ENCODE peak calls at places on chromosomes 13 and 19, in six cellular contexts. H is fibroblast of lung; A is thoracic aorta; P is CD8-positive, alpha-beta memory T cell; K is sigmoid colon; C is IMR-90. Z is an unnamed sample.
A peak's percentile ranks its signal among the peaks of the same experiment; 100 is the strongest.

GRCh38 chr19:43820098-43820860 is 6.8 kb upstream of the ZNF283 start:
- DNase-seq in H (peak; percentile 56), K (peak; percentile 67), C (peak; percentile 42), A (no peak), P (no peak), Z (peak; percentile 21)

GRCh38 chr19:19719798-19720197 is 13.1 kb downstream of the ZNF14 start:
- DNase-seq in C (no peak), K (no peak), P (no peak), A (no peak), H (no peak), Z (no peak)

GRCh38 chr19:49497047-49497789 is 984 bp downstream of the RPS11 start:
- DNase-seq in P (peak; percentile 83), H (peak; percentile 50), K (peak; percentile 81), C (peak; percentile 47), A (no peak), Z (peak; percentile 88)

GRCh38 chr13:76656056-76656455 is 230.1 kb downstream of the KCTD12 start:
- DNase-seq in P (no peak), K (no peak), A (no peak), C (no peak), H (no peak), Z (no peak)

GRCh38 chr13:51625555-51626345 is 41.5 kb downstream of the WDFY2 start:
- DNase-seq in P (no peak), A (no peak), C (no peak), K (no peak), H (no peak), Z (no peak)

GRCh38 chr13:51453308-51453958 is 597 bp upstream of the INTS6 start:
- DNase-seq in P (peak; percentile 88), H (no peak), A (peak; percentile 47), K (peak; percentile 92), C (no peak), Z (peak; percentile 86)

GRCh38 chr19:18612772-18613588 is at the start of gene TMEM59L:
- DNase-seq in C (no peak), P (peak; percentile 71), H (no peak), A (no peak), K (no peak), Z (no peak)

GRCh38 chr19:5665781-5666513 is 14.4 kb downstream of the MICOS13 start:
- DNase-seq in C (peak; percentile 84), P (no peak), A (no peak), K (no peak), H (peak; percentile 58), Z (no peak)

GRCh38 chr13:111659842-111660241 is 339.4 kb downstream of the TEX29 start:
- DNase-seq in H (no peak), C (no peak), A (no peak), P (no peak), K (no peak), Z (no peak)

GRCh38 chr13:97583884-97584497 is 150.0 kb downstream of the RAP2A start:
- DNase-seq in H (no peak), K (no peak), P (no peak), A (no peak), C (no peak), Z (no peak)

GRCh38 chr19:35908010-35908441 is at the start of gene TYROBP:
- DNase-seq in A (no peak), P (no peak), C (no peak), H (no peak), K (no peak), Z (no peak)

GRCh38 chr19:35905178-35905727 is 2.8 kb downstream of the TYROBP start:
- DNase-seq in H (peak; percentile 9), P (no peak), C (peak; percentile 50), K (no peak), A (no peak), Z (no peak)

GRCh38 chr19:35909684-35910035 is 1.6 kb upstream of the TYROBP start:
- DNase-seq in K (no peak), P (no peak), A (no peak), H (no peak), C (no peak), Z (no peak)

GRCh38 chr19:35908977-35909683 is 1.0 kb upstream of the TYROBP start:
- DNase-seq in H (no peak), K (peak; percentile 88), C (no peak), P (no peak), A (no peak), Z (peak; percentile 8)

DNA sequence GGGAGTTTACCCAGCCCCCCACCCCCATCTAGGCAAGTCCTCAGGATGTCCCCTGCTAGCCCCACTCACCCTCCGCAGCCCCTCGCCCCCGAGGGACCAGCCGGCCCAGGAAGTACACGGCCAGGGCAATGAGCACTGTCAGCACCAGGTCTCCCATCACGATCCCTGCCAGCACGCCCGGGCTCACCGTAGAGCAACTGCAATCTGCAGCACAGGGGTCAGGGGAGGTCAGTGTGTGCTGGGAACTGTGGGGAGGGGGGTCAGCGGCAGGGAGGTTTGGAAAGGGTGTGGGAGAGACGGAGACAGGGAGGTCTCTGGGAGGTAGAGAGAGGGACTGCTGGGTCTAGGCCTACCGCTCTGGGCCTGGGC is 734 bp downstream of the TYROBP start:
- DNase-seq in K (no peak), C (no peak), P (no peak), H (no peak), A (no peak), Z (no peak)
- H3K4me1 ChIP-seq in K (peaks cover 16% of the 10 kb centered on the region), C (peaks cover 22% of the 10 kb centered on the region), P (peaks cover 45% of the 10 kb centered on the region), H (peaks cover 5% of the 10 kb centered on the region), A (no peaks in the 10 kb centered on the region), Z (no peaks in the 10 kb centered on the region)

DNA sequence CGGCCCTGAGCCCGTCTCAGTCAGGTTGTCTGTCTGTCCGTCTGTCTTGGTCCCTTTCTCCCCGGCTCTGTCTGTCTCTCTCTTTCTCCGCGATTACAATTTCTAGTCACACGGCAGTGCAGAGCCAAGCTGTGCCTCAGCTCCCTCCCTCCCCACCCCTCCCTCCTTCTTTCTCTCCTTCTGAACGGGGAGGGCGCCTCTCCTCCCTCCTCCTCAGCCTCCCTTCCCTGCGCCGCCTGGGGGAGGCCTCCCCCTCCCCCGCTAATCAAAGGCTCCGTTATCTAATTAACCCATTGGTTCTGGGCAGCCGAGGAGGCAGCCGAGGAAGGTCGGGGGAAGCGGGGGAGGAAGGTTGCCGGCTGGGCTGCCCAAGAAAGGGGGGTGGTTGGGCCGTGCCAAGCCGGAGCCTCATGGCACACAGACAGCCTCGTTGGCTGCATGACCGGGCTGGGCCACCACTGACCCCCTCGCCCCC is 16.5 kb downstream of the LRRC4B start:
- DNase-seq in K (no peak), H (no peak), P (no peak), C (no peak), A (no peak), Z (no peak)
- H3K4me3 ChIP-seq in K (peak overlapping the region; percentile 19), H (no peak overlapping the region), P (no peak overlapping the region), C (no peak overlapping the region), A (peak overlapping the region; percentile 64), Z (no peak overlapping the region)

GRCh38 chr13:114072421-114072820 is 60.0 kb downstream of the RASA3 start:
- DNase-seq in P (peak; percentile 31), H (no peak), A (no peak), K (peak; percentile 20), C (no peak), Z (no peak)
- H3K36me3 ChIP-seq in P (peaks cover 44% of the 10 kb centered on the region), H (peaks cover 11% of the 10 kb centered on the region), A (no peaks in the 10 kb centered on the region), K (no peaks in the 10 kb centered on the region), C (peaks cover 39% of the 10 kb centered on the region), Z (no peaks in the 10 kb centered on the region)

GRCh38 chr13:27161980-27162379 is 9.6 kb downstream of the USP12 start:
- DNase-seq in A (no peak), K (no peak), P (no peak), C (peak; percentile 35), H (no peak), Z (no peak)
- H3K4me1 ChIP-seq in A (peaks cover 23% of the 10 kb centered on the region), K (peaks cover 72% of the 10 kb centered on the region), P (peaks cover 20% of the 10 kb centered on the region), C (peaks cover 3% of the 10 kb centered on the region), H (no peaks in the 10 kb centered on the region), Z (peaks cover 6% of the 10 kb centered on the region)

GRCh38 chr19:38252385-38252784 is 3.8 kb downstream of the PPP1R14A start:
- DNase-seq in C (no peak), K (no peak), P (no peak), H (no peak), A (no peak), Z (no peak)
- H3K4me3 ChIP-seq in C (no peak overlapping the region), K (peak overlapping the region; percentile 86), P (no peak overlapping the region), H (no peak overlapping the region), A (peak overlapping the region; percentile 90), Z (no peak overlapping the region)

DNA sequence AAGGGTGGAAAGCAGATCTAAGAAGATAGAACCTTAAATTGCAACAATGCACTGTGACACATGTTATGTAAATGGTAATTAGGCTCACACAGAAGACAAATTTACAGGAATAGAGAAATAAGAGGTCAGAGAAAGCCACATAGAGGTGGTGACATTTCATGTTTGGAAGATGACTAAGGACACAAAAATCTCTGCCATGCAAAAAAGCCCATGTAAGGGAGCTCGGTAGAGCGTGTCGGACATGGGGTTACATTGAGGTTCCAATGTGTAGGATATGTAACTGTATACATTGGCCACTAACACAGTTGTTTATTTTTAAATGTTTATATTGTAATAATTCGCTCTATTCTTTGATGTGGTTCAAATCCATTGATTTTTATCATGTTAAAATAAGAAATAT is 33.7 kb downstream of the SUGT1 start:
- DNase-seq in P (no peak), C (no peak), H (peak; percentile 9), K (no peak), A (no peak), Z (no peak)
- H3K36me3 ChIP-seq in P (peaks cover 12% of the 10 kb centered on the region), C (peaks cover 24% of the 10 kb centered on the region), H (peaks cover 3% of the 10 kb centered on the region), K (peaks cover 18% of the 10 kb centered on the region), A (peaks cover 19% of the 10 kb centered on the region), Z (peaks cover 9% of the 10 kb centered on the region)

DNA sequence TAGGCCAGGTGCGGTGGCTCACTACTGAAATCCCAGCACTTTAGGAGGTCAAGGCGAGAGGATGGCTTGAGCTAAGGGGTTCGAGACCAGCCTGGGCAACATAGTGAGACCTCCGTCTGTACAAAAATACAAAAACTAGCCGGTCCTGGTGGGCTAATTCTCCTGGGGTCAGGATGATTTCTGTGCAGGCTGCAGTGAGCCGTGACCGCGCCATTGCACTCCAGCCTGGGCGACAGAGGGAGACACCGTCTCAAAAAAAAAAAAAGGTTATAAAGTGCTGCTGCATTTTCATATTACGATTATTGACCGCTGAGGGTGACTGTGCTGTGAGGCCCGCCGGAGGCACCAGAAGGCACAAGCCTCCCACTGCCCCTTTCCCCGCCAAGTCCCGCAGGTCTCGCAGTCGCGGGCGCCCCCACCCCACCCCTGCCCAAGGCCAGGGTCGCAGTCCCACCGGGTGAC is 477 bp upstream of the PLEKHF1 start:
- DNase-seq in P (no peak), C (no peak), H (no peak), K (no peak), A (no peak), Z (no peak)
- H3K4me1 ChIP-seq in P (peaks cover 50% of the 10 kb centered on the region), C (peaks cover 27% of the 10 kb centered on the region), H (peaks cover 23% of the 10 kb centered on the region), K (peaks cover 77% of the 10 kb centered on the region), A (peaks cover 52% of the 10 kb centered on the region), Z (no peaks in the 10 kb centered on the region)

GRCh38 chr19:23415561-23416191 is 20.4 kb upstream of the ZNF91 start:
- DNase-seq in A (no peak), P (no peak), K (no peak), C (no peak), H (peak; percentile 17), Z (peak; percentile 92)
- H3K4me3 ChIP-seq in A (peak overlapping the region; percentile 61), P (peak overlapping the region; percentile 53), K (peak overlapping the region; percentile 49), C (peak overlapping the region; percentile 28), H (peak overlapping the region; percentile 51), Z (peak overlapping the region; percentile 21)

DNA sequence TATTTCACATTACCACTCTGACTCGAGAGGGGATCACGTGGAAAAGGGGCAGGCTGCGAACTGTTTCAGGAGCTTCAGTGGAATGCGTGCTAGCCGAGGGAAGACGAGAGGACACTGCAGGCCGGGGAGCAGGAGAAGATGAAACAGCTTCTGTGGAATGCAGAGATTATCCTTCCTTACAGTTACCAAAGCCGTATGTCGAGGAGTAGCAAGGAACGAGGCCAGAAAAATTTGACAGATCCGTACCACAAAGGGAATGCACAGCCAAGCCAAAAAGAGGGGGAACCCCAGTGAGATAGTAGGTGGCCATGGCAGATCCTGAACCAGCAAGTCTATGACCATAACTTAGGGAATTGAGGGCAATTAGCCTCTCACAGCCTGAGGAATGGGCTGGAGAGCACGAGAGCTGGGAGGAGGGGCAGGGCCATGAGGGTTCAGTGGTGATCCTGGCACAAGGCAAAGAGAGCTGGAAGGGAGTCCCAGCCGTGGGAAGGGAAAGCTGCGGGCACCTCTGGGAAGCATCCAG is 5.3 kb downstream of the COL4A1 start:
- DNase-seq in C (peak; percentile 90), H (peak; percentile 83), A (no peak), P (no peak), K (peak; percentile 72), Z (no peak)
- H3K36me3 ChIP-seq in C (peaks cover 25% of the 10 kb centered on the region), H (no peaks in the 10 kb centered on the region), A (no peaks in the 10 kb centered on the region), P (no peaks in the 10 kb centered on the region), K (no peaks in the 10 kb centered on the region), Z (no peaks in the 10 kb centered on the region)